ENCODE peak calls at places on chromosomes 2 and 18, in five cellular contexts. K, V, C, E and A are unnamed samples.

GRCh38 chr2:19746611-19747309 is 155.0 kb downstream of the TTC32 start:
- DNase-seq in K (no peak), V (peak), C (no peak), E (no peak), A (no peak)

GRCh38 chr2:20434588-20435294 is 12.1 kb upstream of the RHOB start:
- DNase-seq in K (no peak), V (no peak), C (no peak), E (no peak), A (no peak)

GRCh38 chr2:218273908-218274249 is 3.6 kb downstream of the PNKD start:
- DNase-seq in K (no peak), V (no peak), C (no peak), E (no peak), A (no peak)

GRCh38 chr2:23606968-23607367 is 222.0 kb downstream of the KLHL29 start:
- DNase-seq in K (peak), V (no peak), C (no peak), E (no peak), A (no peak)

GRCh38 chr18:78738076-78738690 is 241.4 kb upstream of the SALL3 start:
- DNase-seq in K (no peak), V (no peak), C (no peak), E (no peak), A (no peak)

GRCh38 chr2:33240178-33240577 is 236.3 kb upstream of the RASGRP3 start:
- DNase-seq in K (peak), V (no peak), C (no peak), E (no peak), A (peak)

GRCh38 chr18:22166070-22166972 is 3.1 kb upstream of the GATA6 start:
- DNase-seq in K (no peak), V (no peak), C (no peak), E (no peak), A (no peak)

GRCh38 chr2:66269166-66269565 is 165.8 kb upstream of the MEIS1 start:
- DNase-seq in K (no peak), V (no peak), C (no peak), E (no peak), A (no peak)